ENCODE peak calls at places on chromosome 9, in six cellular contexts. A, V, Y, Q, Z and S are unnamed samples.

GRCh38 chr9:8569832-8570231 is 770.3 kb upstream of the DMAC1 start:
- DNase-seq in A (no peak), V (no peak), Y (no peak), Q (no peak), Z (no peak), S (no peak)

GRCh38 chr9:107738789-107739188 is 249.2 kb upstream of the KLF4 start:
- DNase-seq in A (no peak), V (no peak), Y (no peak), Q (no peak), Z (no peak), S (no peak)

GRCh38 chr9:114611516-114612271 is 603 bp downstream of the TMEM268 start:
- DNase-seq in A (peak), V (no peak), Y (peak), Q (peak), Z (peak), S (peak)

GRCh38 chr9:112921549-112921948 is 30.9 kb upstream of the SLC46A2 start:
- DNase-seq in A (peak), V (no peak), Y (peak), Q (no peak), Z (peak), S (peak)

GRCh38 chr9:113622600-113623400 is 159.3 kb downstream of the RGS3 start:
- DNase-seq in A (peak), V (peak), Y (peak), Q (peak), Z (no peak), S (peak)

GRCh38 chr9:93059097-93059959 is 827 bp downstream of the SUSD3 start:
- DNase-seq in A (no peak), V (no peak), Y (peak), Q (no peak), Z (no peak), S (no peak)

GRCh38 chr9:89362647-89363310 is 44.5 kb downstream of the SECISBP2 start:
- DNase-seq in A (no peak), V (no peak), Y (no peak), Q (peak), Z (no peak), S (no peak)

GRCh38 chr9:121935744-121936143 is 157.4 kb downstream of the TTLL11 start:
- DNase-seq in A (no peak), V (no peak), Y (no peak), Q (no peak), Z (peak), S (no peak)

GRCh38 chr9:136324501-136325300 is 2.6 kb upstream of the GPSM1 start:
- DNase-seq in A (no peak), V (no peak), Y (no peak), Q (no peak), Z (no peak), S (peak)

GRCh38 chr9:88653926-88654325 is 118.9 kb downstream of the NXNL2 start:
- DNase-seq in A (no peak), V (no peak), Y (no peak), Q (no peak), Z (no peak), S (no peak)

GRCh38 chr9:113564804-113565237 is 101.3 kb downstream of the RGS3 start:
- DNase-seq in A (peak), V (no peak), Y (no peak), Q (no peak), Z (peak), S (peak)

GRCh38 chr9:12956805-12957204 is 182.0 kb downstream of the LURAP1L start:
- DNase-seq in A (peak), V (no peak), Y (no peak), Q (no peak), Z (no peak), S (no peak)

GRCh38 chr9:117487555-117488175 is 72.8 kb upstream of the ASTN2 start:
- DNase-seq in A (peak), V (peak), Y (peak), Q (peak), Z (peak), S (peak)

GRCh38 chr9:121954477-121955175 is 138.5 kb downstream of the TTLL11 start:
- DNase-seq in A (peak), V (no peak), Y (no peak), Q (peak), Z (no peak), S (no peak)

GRCh38 chr9:116767219-116767618 is 80.1 kb downstream of the TRIM32 start:
- DNase-seq in A (no peak), V (peak), Y (no peak), Q (no peak), Z (no peak), S (no peak)

GRCh38 chr9:114006155-114006550 is 71.9 kb downstream of the AMBP start:
- DNase-seq in A (no peak), V (no peak), Y (no peak), Q (no peak), Z (no peak), S (no peak)

GRCh38 chr9:127637322-127637847 is 25.3 kb downstream of the STXBP1 start:
- DNase-seq in A (peak), V (no peak), Y (no peak), Q (peak), Z (no peak), S (no peak)

GRCh38 chr9:98887918-98888510 is 55.7 kb upstream of the COL15A1 start:
- DNase-seq in A (peak), V (no peak), Y (no peak), Q (no peak), Z (no peak), S (no peak)

GRCh38 chr9:98085955-98086354 is 29.4 kb downstream of the NANS start:
- DNase-seq in A (no peak), V (no peak), Y (peak), Q (no peak), Z (no peak), S (no peak)

GRCh38 chr9:111601237-111602018 is 2.0 kb upstream of the PTGR1 start:
- DNase-seq in A (peak), V (no peak), Y (no peak), Q (peak), Z (no peak), S (no peak)

GRCh38 chr9:128143409-128144238 is 5.6 kb upstream of the LCN2 start:
- DNase-seq in A (no peak), V (no peak), Y (no peak), Q (no peak), Z (no peak), S (peak)

GRCh38 chr9:87395804-87396458 is 101.7 kb upstream of the DAPK1 start:
- DNase-seq in A (no peak), V (peak), Y (no peak), Q (no peak), Z (no peak), S (peak)

GRCh38 chr9:35748239-35748857 is 680 bp downstream of the GBA2 start:
- DNase-seq in A (no peak), V (no peak), Y (no peak), Q (no peak), Z (no peak), S (no peak)

GRCh38 chr9:72539824-72540347 is 18.5 kb downstream of the TMC1 start:
- DNase-seq in A (no peak), V (no peak), Y (no peak), Q (no peak), Z (peak), S (no peak)

GRCh38 chr9:133784731-133785561 is 46.8 kb upstream of the SARDH start:
- DNase-seq in A (no peak), V (no peak), Y (no peak), Q (no peak), Z (no peak), S (no peak)

GRCh38 chr9:89739531-89740315 is 134.9 kb downstream of the GADD45G start:
- DNase-seq in A (no peak), V (no peak), Y (peak), Q (no peak), Z (no peak), S (no peak)

GRCh38 chr9:115525438-115526058 is 407.6 kb upstream of the TNC start:
- DNase-seq in A (no peak), V (no peak), Y (no peak), Q (no peak), Z (no peak), S (no peak)

GRCh38 chr9:94826644-94827410 is 100.3 kb downstream of the AOPEP start:
- DNase-seq in A (no peak), V (no peak), Y (no peak), Q (no peak), Z (no peak), S (no peak)

GRCh38 chr9:118961857-118962256 is 407.4 kb downstream of the BRINP1 start:
- DNase-seq in A (peak), V (peak), Y (no peak), Q (no peak), Z (no peak), S (no peak)

GRCh38 chr9:83147487-83148149 is 84.7 kb upstream of the RASEF start:
- DNase-seq in A (no peak), V (no peak), Y (no peak), Q (no peak), Z (no peak), S (peak)

GRCh38 chr9:749712-750111 is 91.8 kb upstream of the DMRT1 start:
- DNase-seq in A (no peak), V (no peak), Y (peak), Q (no peak), Z (no peak), S (no peak)

GRCh38 chr9:89498845-89499480 is 1.1 kb upstream of the SEMA4D start:
- DNase-seq in A (no peak), V (no peak), Y (peak), Q (no peak), Z (no peak), S (no peak)

GRCh38 chr9:15423328-15423985 is 781 bp downstream of the SNAPC3 start:
- DNase-seq in A (peak), V (no peak), Y (peak), Q (no peak), Z (no peak), S (no peak)
- TF ChIP-seq CTCF in A (peak), V (peak), Y (no peak), Q (no peak), Z (no peak), S (no peak)

GRCh38 chr9:129884220-129885017 is 49.2 kb downstream of the USP20 start:
- DNase-seq in A (peak), V (peak), Y (peak), Q (peak), Z (peak), S (peak)
- TF ChIP-seq CTCF in A (no peak), V (no peak), Y (no peak), Q (no peak), Z (no peak), S (no peak)

GRCh38 chr9:100474950-100475276 is 2.0 kb downstream of the TMEFF1 start:
- DNase-seq in A (no peak), V (no peak), Y (no peak), Q (no peak), Z (no peak), S (no peak)

GRCh38 chr9:100474082-100474949 is 1.4 kb downstream of the TMEFF1 start:
- DNase-seq in A (no peak), V (no peak), Y (no peak), Q (no peak), Z (peak), S (no peak)

GRCh38 chr9:100473271-100474081 is 527 bp downstream of the TMEFF1 start:
- DNase-seq in A (peak), V (no peak), Y (peak), Q (peak), Z (peak), S (peak)

GRCh38 chr9:100472268-100472667 is 681 bp upstream of the TMEFF1 start:
- DNase-seq in A (no peak), V (no peak), Y (no peak), Q (no peak), Z (no peak), S (no peak)

DNA sequence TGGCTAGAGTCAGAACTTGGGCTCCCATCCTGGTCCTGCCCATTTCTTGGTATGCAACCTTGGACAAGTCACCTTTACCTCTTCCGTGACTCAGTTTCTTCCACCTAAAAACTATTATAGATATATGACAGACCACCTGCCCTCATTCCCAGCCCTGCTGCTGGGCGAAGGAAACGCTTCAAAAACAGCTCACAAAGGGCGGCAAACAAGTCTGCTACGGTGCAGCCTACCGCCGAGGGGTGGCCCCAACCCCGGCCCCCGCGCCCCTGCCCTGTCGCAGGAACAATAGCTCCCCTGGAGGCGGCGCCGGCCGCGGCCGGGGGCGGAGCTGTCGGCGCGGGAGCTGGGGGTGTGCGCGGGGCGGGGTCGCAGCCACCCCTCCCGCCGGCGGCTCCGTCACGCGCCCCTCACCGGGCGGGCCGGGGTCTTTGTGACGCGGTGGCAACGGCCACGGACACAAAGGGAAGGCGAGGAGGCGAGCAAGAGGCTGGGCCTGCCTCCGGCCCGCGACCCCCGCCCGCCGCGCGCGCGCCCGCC is at the start of gene TMEFF1:
- DNase-seq in A (peak), V (no peak), Y (peak), Q (no peak), Z (peak), S (peak)
- TF ChIP-seq CTCF in A (no peak), V (peak), Y (no peak), Q (no peak), Z (no peak), S (no peak)

GRCh38 chr9:16821344-16821743 is 49.1 kb downstream of the BNC2 start:
- DNase-seq in A (no peak), V (no peak), Y (no peak), Q (no peak), Z (no peak), S (no peak)

GRCh38 chr9:16816006-16816405 is 54.5 kb downstream of the BNC2 start:
- DNase-seq in A (no peak), V (no peak), Y (no peak), Q (no peak), Z (no peak), S (no peak)

GRCh38 chr9:16813838-16814237 is 56.6 kb downstream of the BNC2 start:
- DNase-seq in A (no peak), V (no peak), Y (no peak), Q (no peak), Z (no peak), S (no peak)

GRCh38 chr9:16815042-16815441 is 55.4 kb downstream of the BNC2 start:
- DNase-seq in A (no peak), V (no peak), Y (no peak), Q (no peak), Z (no peak), S (no peak)

DNA sequence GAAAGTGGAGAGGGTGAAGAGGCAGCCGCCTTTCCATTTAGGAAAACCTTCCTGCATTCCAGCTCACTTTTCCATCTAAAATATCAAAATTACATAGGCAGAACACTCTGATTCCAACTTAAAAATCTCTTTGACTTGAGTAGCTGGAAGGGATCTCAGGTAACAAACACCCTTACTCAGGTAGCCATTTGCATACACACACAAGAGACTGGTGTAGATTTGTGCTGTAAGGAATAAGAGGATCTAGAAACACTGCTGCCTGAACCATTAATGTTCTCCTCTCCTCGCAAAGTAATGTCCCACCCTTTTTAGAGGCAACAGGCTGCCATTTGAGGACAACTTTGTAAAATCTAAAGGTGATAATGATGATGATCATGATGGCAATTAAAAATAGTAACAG is 53.5 kb downstream of the BNC2 start:
- DNase-seq in A (no peak), V (no peak), Y (no peak), Q (no peak), Z (no peak), S (no peak)
- TF ChIP-seq CTCF in A (no peak), V (no peak), Y (no peak), Q (no peak), Z (no peak), S (no peak)

GRCh38 chr9:32385135-32385884 is 867 bp downstream of the ACO1 start:
- DNase-seq in A (no peak), V (no peak), Y (no peak), Q (no peak), Z (no peak), S (no peak)

GRCh38 chr9:32384002-32384363 is 460 bp upstream of the ACO1 start:
- DNase-seq in A (no peak), V (no peak), Y (no peak), Q (no peak), Z (no peak), S (no peak)

GRCh38 chr9:32385885-32386283 is 1.4 kb downstream of the ACO1 start:
- DNase-seq in A (no peak), V (no peak), Y (no peak), Q (no peak), Z (no peak), S (no peak)

GRCh38 chr9:32382582-32383320 is 1.7 kb upstream of the ACO1 start:
- DNase-seq in A (no peak), V (no peak), Y (no peak), Q (no peak), Z (no peak), S (no peak)

GRCh38 chr9:32384364-32385134 is at the start of gene ACO1:
- DNase-seq in A (peak), V (peak), Y (peak), Q (peak), Z (peak), S (peak)
- TF ChIP-seq CTCF in A (no peak), V (no peak), Y (no peak), Q (no peak), Z (no peak), S (no peak)

DNA sequence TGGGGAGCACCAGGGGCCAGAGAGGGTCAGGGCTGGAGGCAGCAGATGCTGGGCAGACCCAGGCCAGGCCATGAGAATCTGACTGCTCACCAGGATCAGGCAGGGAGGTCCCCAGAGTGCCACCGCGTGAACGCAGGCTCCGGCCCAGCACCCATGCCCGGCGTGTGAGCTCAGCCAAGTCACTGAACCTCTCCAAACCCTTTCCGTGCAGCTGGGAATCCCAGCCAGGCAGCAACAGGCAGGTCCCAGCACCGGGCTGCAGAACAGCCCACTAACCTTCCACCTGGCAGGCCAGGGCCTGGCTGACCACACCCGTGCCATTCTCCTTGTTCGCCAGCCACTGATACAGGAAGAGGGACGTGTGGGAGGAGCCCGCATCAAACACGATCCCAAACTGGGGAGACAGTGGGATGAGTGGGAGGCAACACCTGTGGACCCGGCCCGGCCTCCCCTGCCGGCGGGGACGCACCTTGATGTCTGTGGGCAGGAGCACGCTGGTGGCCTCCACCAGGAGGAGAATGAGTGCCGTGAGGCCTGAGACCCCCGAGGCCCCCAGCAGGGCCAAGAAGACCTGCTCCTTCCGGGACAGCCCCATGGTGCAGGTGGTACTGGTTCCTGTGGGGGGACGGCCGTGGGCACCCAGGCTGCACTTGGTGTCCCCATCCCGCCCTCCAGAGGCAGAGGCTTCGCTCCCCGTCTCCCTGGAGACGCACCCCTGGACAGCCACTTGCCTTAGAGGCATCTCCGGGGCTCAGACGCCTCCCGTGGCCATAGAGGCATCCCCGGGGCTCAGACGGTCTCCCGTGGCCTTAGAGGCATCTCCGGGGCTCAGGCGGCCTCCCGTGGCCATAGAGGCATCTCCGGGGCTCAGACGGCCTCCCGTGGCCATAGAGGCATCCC is 3.2 kb downstream of the ENTPD8 start:
- DNase-seq in A (no peak), V (no peak), Y (no peak), Q (no peak), Z (peak), S (no peak)
- TF ChIP-seq CTCF in A (no peak), V (no peak), Y (no peak), Q (no peak), Z (no peak), S (no peak)

GRCh38 chr9:109002141-109002540 is 11.2 kb downstream of the CTNNAL1 start:
- DNase-seq in A (no peak), V (no peak), Y (no peak), Q (no peak), Z (no peak), S (no peak)

GRCh38 chr9:109005678-109006077 is 7.6 kb downstream of the CTNNAL1 start:
- DNase-seq in A (no peak), V (no peak), Y (no peak), Q (no peak), Z (no peak), S (no peak)

GRCh38 chr9:109003116-109003515 is 10.2 kb downstream of the CTNNAL1 start:
- DNase-seq in A (no peak), V (no peak), Y (no peak), Q (no peak), Z (no peak), S (no peak)

GRCh38 chr9:108997112-108997511 is 16.2 kb downstream of the CTNNAL1 start:
- DNase-seq in A (no peak), V (no peak), Y (no peak), Q (no peak), Z (no peak), S (no peak)

DNA sequence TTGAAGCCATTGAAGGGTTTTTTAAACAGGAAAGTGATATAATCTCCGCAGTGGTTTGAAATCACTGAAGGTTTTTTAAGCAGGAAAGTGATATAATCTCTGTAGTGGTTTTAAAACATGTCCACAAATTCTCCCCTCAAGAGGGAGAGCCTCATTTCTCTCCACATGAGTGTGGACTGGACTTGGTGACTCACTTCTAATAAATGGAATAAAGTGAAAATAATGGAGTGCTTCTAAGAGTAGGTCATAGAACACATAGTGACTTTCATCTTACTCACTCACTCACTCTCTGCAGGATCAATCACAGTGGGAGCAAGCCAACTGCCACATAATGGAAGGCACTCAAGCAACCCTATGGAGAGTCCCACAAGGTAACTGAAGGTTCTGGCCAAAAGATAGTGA is 12.0 kb downstream of the CTNNAL1 start:
- DNase-seq in A (peak), V (peak), Y (no peak), Q (no peak), Z (no peak), S (no peak)
- TF ChIP-seq CTCF in A (no peak), V (no peak), Y (no peak), Q (no peak), Z (no peak), S (no peak)

GRCh38 chr9:101455656-101456235 is 20.2 kb upstream of the ALDOB start:
- DNase-seq in A (peak), V (no peak), Y (no peak), Q (no peak), Z (no peak), S (no peak)

GRCh38 chr9:101460965-101461364 is 25.4 kb upstream of the ALDOB start:
- DNase-seq in A (no peak), V (no peak), Y (no peak), Q (no peak), Z (no peak), S (no peak)

GRCh38 chr9:101453776-101454570 is 18.4 kb upstream of the ALDOB start:
- DNase-seq in A (no peak), V (no peak), Y (no peak), Q (peak), Z (no peak), S (no peak)

GRCh38 chr9:101458955-101459631 is 23.5 kb upstream of the ALDOB start:
- DNase-seq in A (peak), V (no peak), Y (peak), Q (peak), Z (no peak), S (peak)

GRCh38 chr9:101457003-101457402 is 21.4 kb upstream of the ALDOB start:
- DNase-seq in A (no peak), V (no peak), Y (no peak), Q (no peak), Z (no peak), S (no peak)
- TF ChIP-seq CTCF in A (no peak), V (peak), Y (no peak), Q (no peak), Z (no peak), S (no peak)